ENCODE peak calls at places on chromosomes 6 and 20, in five cellular contexts. O, B, H, W and A are unnamed samples.

GRCh38 chr6:76441850-76442249 is 369.4 kb upstream of the IMPG1 start:
- DNase-seq in O (no peak), B (no peak), H (no peak), W (no peak), A (no peak)

GRCh38 chr6:130147151-130147550 is 75.6 kb downstream of the SAMD3 start:
- DNase-seq in O (no peak), B (no peak), H (no peak), W (no peak), A (no peak)

GRCh38 chr6:169701218-169701952 is 444 bp downstream of the WDR27 start:
- DNase-seq in O (no peak), B (no peak), H (no peak), W (no peak), A (peak)

GRCh38 chr20:3193806-3194616 is 10.5 kb downstream of the DDRGK1 start:
- DNase-seq in O (no peak), B (no peak), H (no peak), W (no peak), A (no peak)

GRCh38 chr20:24781061-24781980 is 167.7 kb upstream of the CST7 start:
- DNase-seq in O (no peak), B (no peak), H (no peak), W (peak), A (peak)

GRCh38 chr6:14273196-14273595 is 155.6 kb downstream of the CD83 start:
- DNase-seq in O (no peak), B (peak), H (no peak), W (no peak), A (no peak)

GRCh38 chr6:167782698-167783517 is 43.8 kb upstream of the AFDN start:
- DNase-seq in O (no peak), B (no peak), H (no peak), W (no peak), A (no peak)

GRCh38 chr6:36029464-36029863 is 1.9 kb downstream of the MAPK14 start:
- DNase-seq in O (no peak), B (no peak), H (no peak), W (no peak), A (no peak)

GRCh38 chr6:150091466-150091865 is 22.5 kb upstream of the ULBP3 start:
- DNase-seq in O (no peak), B (no peak), H (no peak), W (no peak), A (no peak)

GRCh38 chr6:104940881-104941693 is 15.8 kb upstream of the LIN28B start:
- DNase-seq in O (peak), B (no peak), H (no peak), W (peak), A (peak)

GRCh38 chr6:134626131-134626530 is 308.2 kb upstream of the SGK1 start:
- DNase-seq in O (no peak), B (no peak), H (no peak), W (no peak), A (no peak)

GRCh38 chr6:142844065-142844755 is 100.8 kb downstream of the HIVEP2 start:
- DNase-seq in O (no peak), B (no peak), H (no peak), W (no peak), A (no peak)

GRCh38 chr6:125220712-125221111 is 67.1 kb downstream of the TPD52L1 start:
- DNase-seq in O (peak), B (no peak), H (no peak), W (no peak), A (no peak)
- TF ChIP-seq CTCF in O (no peak), B (no peak), H (no peak), W (no peak), A (no peak)

DNA sequence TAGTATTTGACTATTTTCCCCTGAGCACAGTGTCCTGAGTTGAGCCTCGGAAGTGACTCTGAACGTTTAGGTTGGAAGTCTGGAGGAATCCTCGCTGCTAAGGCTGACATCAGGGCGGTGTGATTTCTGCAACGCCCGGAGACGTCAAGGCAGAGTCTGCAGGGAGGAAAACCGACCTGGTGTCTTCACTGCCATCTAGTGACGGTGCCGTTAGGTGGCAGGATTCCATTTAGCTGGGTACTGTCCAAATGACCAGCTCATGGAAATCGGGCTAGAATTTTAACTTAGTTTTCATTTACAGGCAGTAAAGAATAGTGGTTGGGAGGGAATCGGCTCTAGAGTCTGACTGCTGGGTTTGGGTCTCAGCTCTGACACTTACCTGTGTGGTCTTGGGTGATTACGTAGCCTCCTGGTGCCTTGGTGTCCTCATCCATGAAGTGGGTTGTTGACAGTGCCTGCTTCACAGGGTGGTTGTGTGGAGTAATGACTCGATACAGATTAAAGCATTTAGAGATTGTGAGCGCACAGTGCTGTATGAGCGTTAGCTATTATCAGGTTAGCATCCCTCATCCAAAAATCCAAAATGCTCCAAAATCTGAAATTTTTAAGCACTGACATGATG is 35.0 kb downstream of the FOXF2 start:
- DNase-seq in O (peak), B (no peak), H (no peak), W (peak), A (peak)
- TF ChIP-seq CTCF in O (peak), B (peak), H (no peak), W (peak), A (peak)

GRCh38 chr20:53336892-53337291 is 256.7 kb downstream of the ZNF217 start:
- DNase-seq in O (no peak), B (no peak), H (no peak), W (no peak), A (no peak)
- TF ChIP-seq CTCF in O (no peak), B (no peak), H (no peak), W (no peak), A (no peak)

GRCh38 chr6:82589509-82590206 is 226.0 kb downstream of the TPBG start:
- DNase-seq in O (no peak), B (no peak), H (no peak), W (peak), A (peak)
- TF ChIP-seq CTCF in O (peak), B (no peak), H (no peak), W (peak), A (no peak)

DNA sequence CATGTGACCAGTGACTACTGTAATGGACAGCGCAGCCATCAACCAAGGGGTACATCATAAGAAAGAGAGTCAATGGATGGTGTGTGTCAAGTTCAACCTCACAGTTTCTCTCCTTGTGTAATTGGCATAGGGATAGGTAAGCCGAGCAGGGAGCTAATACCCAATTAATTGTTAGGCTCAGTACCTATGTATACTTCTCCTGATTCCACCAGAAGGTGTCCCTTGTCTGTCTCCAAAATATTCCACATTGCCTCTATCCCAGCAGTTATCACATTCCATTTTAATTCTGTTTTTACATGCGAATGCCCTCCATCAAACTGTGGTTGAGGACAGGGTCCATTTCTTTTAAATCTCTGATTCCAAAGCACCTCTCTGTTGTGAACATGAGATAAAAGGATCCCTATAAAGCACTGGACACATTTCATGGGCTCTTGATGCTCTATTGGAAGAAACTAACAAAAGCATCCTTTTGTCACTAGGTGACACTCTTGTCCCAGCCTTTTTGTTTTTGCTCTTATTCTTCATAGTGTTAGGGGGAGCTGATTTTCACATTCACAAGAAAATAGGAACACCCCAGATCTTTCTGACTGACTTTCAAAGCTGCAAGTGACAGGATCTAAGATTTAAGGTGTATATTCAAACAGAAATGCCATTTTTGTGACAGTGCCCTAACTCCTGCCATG is 38.9 kb downstream of the FBXO9 start:
- DNase-seq in O (no peak), B (peak), H (no peak), W (peak), A (no peak)
- TF ChIP-seq CTCF in O (peak), B (peak), H (no peak), W (peak), A (no peak)

GRCh38 chr6:137494281-137494966 is at the start of gene OLIG3:
- DNase-seq in O (no peak), B (peak), H (no peak), W (no peak), A (no peak)
- TF ChIP-seq CTCF in O (no peak), B (no peak), H (no peak), W (no peak), A (no peak)

GRCh38 chr6:93721386-93722048 is 302.2 kb upstream of the EPHA7 start:
- DNase-seq in O (no peak), B (no peak), H (no peak), W (peak), A (no peak)
- TF ChIP-seq CTCF in O (peak), B (no peak), H (no peak), W (no peak), A (no peak)

DNA sequence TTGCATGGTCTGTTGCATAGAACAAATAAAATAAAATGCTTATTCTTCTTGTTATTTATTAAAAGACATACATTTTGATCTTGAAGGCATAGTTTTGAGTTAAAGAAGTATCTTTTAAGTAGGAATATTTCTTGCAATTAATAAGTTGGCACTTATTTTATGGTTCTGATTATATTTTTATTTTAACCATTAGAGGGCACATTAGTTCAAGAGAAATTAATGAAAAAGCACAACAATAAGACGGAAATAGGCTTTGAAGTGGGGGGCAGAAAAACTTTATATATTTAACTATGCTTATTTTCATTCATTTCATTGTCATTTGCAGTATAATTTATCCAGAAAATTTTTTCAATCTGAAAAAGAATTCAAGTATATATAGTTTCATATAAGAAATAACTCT is 44.2 kb upstream of the MAP3K7 start:
- DNase-seq in O (no peak), B (no peak), H (no peak), W (no peak), A (no peak)
- TF ChIP-seq CTCF in O (no peak), B (no peak), H (no peak), W (no peak), A (no peak)